ENCODE peak calls at places on chromosomes 7 and 10, in four cellular contexts. R is NCI-H1092 treated with DMSO at 0.1 percent for 48 hours; L is anterior cingulate cortex; O is activated naive CD4-positive, alpha-beta T cell treated with anti-CD3 and anti-CD28 coated beads for 36 hours. T is an unnamed sample.

GRCh38 chr10:116271593-116272496 is 1.2 kb downstream of the GFRA1 start:
- DNase-seq in R (no peak), O (no peak), L (no peak), T (no peak)

GRCh38 chr7:7265057-7265456 is 82.7 kb downstream of the C1GALT1 start:
- DNase-seq in O (no peak), L (no peak), R (no peak), T (no peak)

GRCh38 chr7:40826419-40827216 is 691.8 kb downstream of the SUGCT start:
- DNase-seq in L (no peak), O (no peak), R (no peak), T (no peak)

GRCh38 chr7:26777383-26777782 is 87.0 kb downstream of the SKAP2 start:
- DNase-seq in L (no peak), O (no peak), R (peak; percentile 16), T (peak; percentile 61)

GRCh38 chr10:16856567-16856966 is 39.3 kb upstream of the RSU1 start:
- DNase-seq in L (no peak), O (no peak), R (no peak), T (no peak)

GRCh38 chr7:37342665-37343471 is 105.8 kb downstream of the ELMO1 start:
- DNase-seq in R (no peak), O (peak; percentile 86), L (no peak), T (no peak)

GRCh38 chr7:69402696-69403095 is 195.6 kb upstream of the AUTS2 start:
- DNase-seq in O (no peak), L (no peak), R (peak; percentile 32), T (no peak)

GRCh38 chr10:72690071-72690755 is 1.7 kb upstream of the MCU start:
- DNase-seq in O (no peak), R (no peak), L (no peak), T (no peak)

GRCh38 chr10:31745612-31746376 is 182.8 kb downstream of the ARHGAP12 start:
- DNase-seq in R (no peak), O (peak; percentile 84), L (no peak), T (no peak)

GRCh38 chr7:56062382-56062781 is 1.7 kb upstream of the SUMF2 start:
- DNase-seq in O (no peak), L (no peak), R (no peak), T (no peak)

GRCh38 chr10:112195224-112195623 is 11.7 kb upstream of the GPAM start:
- DNase-seq in L (no peak), R (no peak), O (no peak), T (no peak)

GRCh38 chr10:46539596-46540411 is 16.7 kb downstream of the GPRIN2 start:
- DNase-seq in O (no peak), R (no peak), L (no peak), T (no peak)

GRCh38 chr7:41624818-41625217 is 78.1 kb downstream of the INHBA start:
- DNase-seq in O (no peak), R (no peak), L (no peak), T (no peak)

GRCh38 chr10:125105155-125105554 is 55.2 kb downstream of the CTBP2 start:
- DNase-seq in O (no peak), L (no peak), R (no peak), T (no peak)

GRCh38 chr10:43048301-43049051 is 28.4 kb upstream of the RET start:
- DNase-seq in R (no peak), L (no peak), O (no peak), T (no peak)

GRCh38 chr7:134122980-134123379 is 4.2 kb upstream of the LRGUK start:
- DNase-seq in O (no peak), L (no peak), R (no peak), T (no peak)

GRCh38 chr7:44374007-44374763 is 48.8 kb upstream of the CAMK2B start:
- DNase-seq in O (no peak), L (no peak), R (no peak), T (no peak)

GRCh38 chr10:104327745-104328635 is 10.3 kb downstream of the ITPRIP start:
- DNase-seq in R (no peak), O (peak; percentile 44), L (no peak), T (peak; percentile 71)

GRCh38 chr7:100623951-100624824 is 11.8 kb downstream of the MOSPD3 start:
- DNase-seq in O (no peak), R (no peak), L (no peak), T (no peak)

GRCh38 chr7:37289347-37289746 is 159.3 kb downstream of the ELMO1 start:
- DNase-seq in R (no peak), O (no peak), L (no peak), T (peak; percentile 17)

GRCh38 chr7:88106430-88106829 is 113.4 kb downstream of the SRI start:
- DNase-seq in O (peak; percentile 30), L (no peak), R (no peak), T (no peak)

GRCh38 chr7:135414850-135415439 is 95.0 kb downstream of the CNOT4 start:
- DNase-seq in L (no peak), O (peak; percentile 58), R (peak; percentile 37), T (peak; percentile 48)